ENCODE peak calls at places on chromosomes 6 and 20, in six cellular contexts. One of them, this sample, is unnamed.

GRCh38 chr6:126176266-126176665 is 163.6 kb upstream of the CENPW start:
- DNase-seq in RCC 7860: no peak
- DNase-seq in effector memory CD4-positive, alpha-beta T cell: no peak
- DNase-seq in HuH-7.5: no peak
- DNase-seq in mammary epithelial cell: peak; percentile 44
- DNase-seq in IMR-90: peak; percentile 14
- DNase-seq in this sample: peak; percentile 46

GRCh38 chr6:110613356-110613755 is 136.9 kb upstream of the SLC22A16 start:
- DNase-seq in RCC 7860: no peak
- DNase-seq in effector memory CD4-positive, alpha-beta T cell: no peak
- DNase-seq in HuH-7.5: no peak
- DNase-seq in mammary epithelial cell: no peak
- DNase-seq in IMR-90: no peak
- DNase-seq in this sample: no peak

GRCh38 chr6:74068945-74069570 is 373.1 kb downstream of the CD109 start:
- DNase-seq in RCC 7860: no peak
- DNase-seq in effector memory CD4-positive, alpha-beta T cell: no peak
- DNase-seq in HuH-7.5: no peak
- DNase-seq in mammary epithelial cell: no peak
- DNase-seq in IMR-90: peak; percentile 93
- DNase-seq in this sample: peak; percentile 26

GRCh38 chr6:25918083-25918683 is 12.3 kb downstream of the SLC17A2 start:
- DNase-seq in RCC 7860: no peak
- DNase-seq in effector memory CD4-positive, alpha-beta T cell: no peak
- DNase-seq in HuH-7.5: no peak
- DNase-seq in mammary epithelial cell: no peak
- DNase-seq in IMR-90: no peak
- DNase-seq in this sample: no peak

GRCh38 chr20:17202668-17203067 is 24.2 kb upstream of the PCSK2 start:
- DNase-seq in RCC 7860: no peak
- DNase-seq in effector memory CD4-positive, alpha-beta T cell: no peak
- DNase-seq in HuH-7.5: no peak
- DNase-seq in mammary epithelial cell: no peak
- DNase-seq in IMR-90: no peak
- DNase-seq in this sample: peak; percentile 24

GRCh38 chr6:11050735-11051134 is 6.6 kb upstream of the ELOVL2 start:
- DNase-seq in RCC 7860: peak; percentile 52
- DNase-seq in effector memory CD4-positive, alpha-beta T cell: no peak
- DNase-seq in HuH-7.5: no peak
- DNase-seq in mammary epithelial cell: no peak
- DNase-seq in IMR-90: peak; percentile 72
- DNase-seq in this sample: peak; percentile 25

GRCh38 chr6:13058043-13058442 is 270.3 kb downstream of the TBC1D7 start:
- DNase-seq in RCC 7860: no peak
- DNase-seq in effector memory CD4-positive, alpha-beta T cell: no peak
- DNase-seq in HuH-7.5: no peak
- DNase-seq in mammary epithelial cell: no peak
- DNase-seq in IMR-90: no peak
- DNase-seq in this sample: no peak

GRCh38 chr6:52407467-52407866 is 12.7 kb upstream of the EFHC1 start:
- DNase-seq in RCC 7860: peak; percentile 39
- DNase-seq in effector memory CD4-positive, alpha-beta T cell: no peak
- DNase-seq in HuH-7.5: no peak
- DNase-seq in mammary epithelial cell: peak; percentile 37
- DNase-seq in IMR-90: peak; percentile 61
- DNase-seq in this sample: peak; percentile 79

GRCh38 chr6:13355969-13356368 is 27.6 kb upstream of the TBC1D7 start:
- DNase-seq in RCC 7860: no peak
- DNase-seq in effector memory CD4-positive, alpha-beta T cell: no peak
- DNase-seq in HuH-7.5: no peak
- DNase-seq in mammary epithelial cell: peak; percentile 84
- DNase-seq in IMR-90: peak; percentile 14
- DNase-seq in this sample: no peak

GRCh38 chr20:49591217-49591865 is 23.4 kb upstream of the PTGIS start:
- DNase-seq in RCC 7860: no peak
- DNase-seq in effector memory CD4-positive, alpha-beta T cell: no peak
- DNase-seq in HuH-7.5: no peak
- DNase-seq in mammary epithelial cell: no peak
- DNase-seq in IMR-90: peak; percentile 70
- DNase-seq in this sample: peak; percentile 30

This sample was measured in PC-3.